ENCODE peak calls at places on chromosomes 12 and 14, in nine cellular contexts. One of them, this sample, is unnamed.

GRCh38 chr12:130111965-130112496 is 50.2 kb upstream of the FZD10 start:
- DNase-seq in heart right ventricle: no peak
- DNase-seq in cardiac muscle cell: no peak
- DNase-seq in astrocyte of the spinal cord: no peak
- DNase-seq in body of pancreas: no peak
- DNase-seq in CD8-positive, alpha-beta memory T cell: no peak
- DNase-seq in NB4: no peak
- DNase-seq in endothelial cell of umbilical vein: no peak
- DNase-seq in hepatocyte: no peak
- DNase-seq in this sample: no peak

GRCh38 chr12:58105225-58106119 is 164.1 kb downstream of the ATP23 start:
- DNase-seq in CD8-positive, alpha-beta memory T cell: no peak
- DNase-seq in body of pancreas: no peak
- DNase-seq in cardiac muscle cell: peak; percentile 32
- DNase-seq in endothelial cell of umbilical vein: peak; percentile 41
- DNase-seq in astrocyte of the spinal cord: peak; percentile 10
- DNase-seq in NB4: no peak
- DNase-seq in hepatocyte: no peak
- DNase-seq in heart right ventricle: no peak
- DNase-seq in this sample: peak; percentile 19

GRCh38 chr12:31897791-31898503 is 61.3 kb upstream of the RESF1 start:
- DNase-seq in heart right ventricle: peak; percentile 20
- DNase-seq in cardiac muscle cell: peak; percentile 61
- DNase-seq in body of pancreas: peak; percentile 50
- DNase-seq in endothelial cell of umbilical vein: peak; percentile 53
- DNase-seq in CD8-positive, alpha-beta memory T cell: peak; percentile 39
- DNase-seq in astrocyte of the spinal cord: peak; percentile 28
- DNase-seq in hepatocyte: peak; percentile 24
- DNase-seq in NB4: no peak
- DNase-seq in this sample: no peak

GRCh38 chr12:12533238-12533829 is 29.3 kb downstream of the DUSP16 start:
- DNase-seq in hepatocyte: peak; percentile 69
- DNase-seq in body of pancreas: peak; percentile 90
- DNase-seq in NB4: no peak
- DNase-seq in endothelial cell of umbilical vein: no peak
- DNase-seq in cardiac muscle cell: peak; percentile 8
- DNase-seq in astrocyte of the spinal cord: peak; percentile 9
- DNase-seq in heart right ventricle: peak; percentile 45
- DNase-seq in CD8-positive, alpha-beta memory T cell: no peak
- DNase-seq in this sample: no peak

GRCh38 chr14:60025586-60025985 is 66.1 kb upstream of the PCNX4 start:
- DNase-seq in body of pancreas: no peak
- DNase-seq in cardiac muscle cell: no peak
- DNase-seq in heart right ventricle: no peak
- DNase-seq in CD8-positive, alpha-beta memory T cell: no peak
- DNase-seq in hepatocyte: peak; percentile 6
- DNase-seq in NB4: no peak
- DNase-seq in astrocyte of the spinal cord: no peak
- DNase-seq in endothelial cell of umbilical vein: no peak
- DNase-seq in this sample: no peak

GRCh38 chr12:67535176-67535575 is 113.4 kb upstream of the DYRK2 start:
- DNase-seq in endothelial cell of umbilical vein: no peak
- DNase-seq in cardiac muscle cell: no peak
- DNase-seq in body of pancreas: no peak
- DNase-seq in heart right ventricle: no peak
- DNase-seq in CD8-positive, alpha-beta memory T cell: no peak
- DNase-seq in hepatocyte: no peak
- DNase-seq in astrocyte of the spinal cord: no peak
- DNase-seq in NB4: no peak
- DNase-seq in this sample: no peak

GRCh38 chr12:129839679-129840078 is 64.1 kb downstream of the TMEM132D start:
- DNase-seq in CD8-positive, alpha-beta memory T cell: no peak
- DNase-seq in NB4: no peak
- DNase-seq in astrocyte of the spinal cord: no peak
- DNase-seq in body of pancreas: no peak
- DNase-seq in endothelial cell of umbilical vein: no peak
- DNase-seq in hepatocyte: no peak
- DNase-seq in cardiac muscle cell: no peak
- DNase-seq in heart right ventricle: no peak
- DNase-seq in this sample: no peak

GRCh38 chr14:75697371-75697770 is 36.3 kb downstream of the TTLL5 start:
- DNase-seq in cardiac muscle cell: no peak
- DNase-seq in NB4: no peak
- DNase-seq in astrocyte of the spinal cord: no peak
- DNase-seq in hepatocyte: no peak
- DNase-seq in heart right ventricle: no peak
- DNase-seq in CD8-positive, alpha-beta memory T cell: no peak
- DNase-seq in body of pancreas: no peak
- DNase-seq in endothelial cell of umbilical vein: no peak
- DNase-seq in this sample: no peak

GRCh38 chr14:37598085-37598972 is 2.9 kb downstream of the TTC6 start:
- DNase-seq in body of pancreas: no peak
- DNase-seq in hepatocyte: peak; percentile 59
- DNase-seq in cardiac muscle cell: no peak
- DNase-seq in astrocyte of the spinal cord: no peak
- DNase-seq in NB4: no peak
- DNase-seq in CD8-positive, alpha-beta memory T cell: no peak
- DNase-seq in heart right ventricle: no peak
- DNase-seq in endothelial cell of umbilical vein: no peak
- DNase-seq in this sample: peak; percentile 76

GRCh38 chr14:37600880-37601741 is 5.7 kb downstream of the TTC6 start:
- DNase-seq in CD8-positive, alpha-beta memory T cell: no peak
- DNase-seq in heart right ventricle: no peak
- DNase-seq in cardiac muscle cell: no peak
- DNase-seq in NB4: no peak
- DNase-seq in hepatocyte: no peak
- DNase-seq in endothelial cell of umbilical vein: no peak
- DNase-seq in astrocyte of the spinal cord: no peak
- DNase-seq in body of pancreas: no peak
- DNase-seq in this sample: peak; percentile 57

GRCh38 chr14:37599527-37600368 is 4.3 kb downstream of the TTC6 start:
- DNase-seq in endothelial cell of umbilical vein: no peak
- DNase-seq in CD8-positive, alpha-beta memory T cell: no peak
- DNase-seq in heart right ventricle: no peak
- DNase-seq in astrocyte of the spinal cord: no peak
- DNase-seq in hepatocyte: peak; percentile 40
- DNase-seq in cardiac muscle cell: no peak
- DNase-seq in body of pancreas: no peak
- DNase-seq in NB4: no peak
- DNase-seq in this sample: peak; percentile 47

GRCh38 chr14:37597538-37598084 is 2.2 kb downstream of the TTC6 start:
- DNase-seq in CD8-positive, alpha-beta memory T cell: no peak
- DNase-seq in body of pancreas: no peak
- DNase-seq in astrocyte of the spinal cord: no peak
- DNase-seq in heart right ventricle: no peak
- DNase-seq in endothelial cell of umbilical vein: no peak
- DNase-seq in hepatocyte: peak; percentile 71
- DNase-seq in cardiac muscle cell: peak; percentile 41
- DNase-seq in NB4: no peak
- DNase-seq in this sample: peak; percentile 81

DNA sequence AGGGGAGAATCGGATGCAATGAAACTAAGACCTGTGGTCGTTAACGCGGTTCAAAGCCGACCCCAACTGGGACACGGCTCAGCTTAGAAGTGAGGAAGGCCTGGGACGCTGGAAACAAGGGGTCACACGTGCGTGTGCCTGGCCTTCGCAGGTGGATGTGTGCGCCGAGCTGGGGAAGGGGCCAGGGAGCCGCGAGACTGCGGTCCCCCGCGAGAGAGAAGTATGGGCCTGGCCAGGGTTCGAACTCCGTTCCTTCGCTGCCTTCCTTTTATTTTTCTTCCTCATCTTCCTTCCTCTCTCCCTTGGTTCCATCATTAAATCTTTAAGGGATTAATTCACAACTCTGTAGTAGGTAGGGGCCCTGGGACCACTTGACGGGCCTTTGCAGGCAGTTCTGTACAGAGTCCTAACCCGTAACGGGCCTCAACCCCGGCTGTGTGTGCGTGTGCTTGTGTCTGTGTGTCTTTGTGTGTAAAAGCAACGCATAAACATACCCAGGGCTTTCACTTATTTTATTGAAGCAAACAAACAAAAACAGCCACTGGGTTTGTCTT is 3.6 kb downstream of the TTC6 start:
- DNase-seq in astrocyte of the spinal cord: no peak
- DNase-seq in endothelial cell of umbilical vein: no peak
- DNase-seq in CD8-positive, alpha-beta memory T cell: no peak
- DNase-seq in cardiac muscle cell: no peak
- DNase-seq in heart right ventricle: no peak
- DNase-seq in hepatocyte: no peak
- DNase-seq in body of pancreas: no peak
- DNase-seq in NB4: no peak
- DNase-seq in this sample: no peak
- H3K4me3 ChIP-seq in astrocyte of the spinal cord: no peak overlapping the region
- H3K4me3 ChIP-seq in endothelial cell of umbilical vein: no peak overlapping the region
- H3K4me3 ChIP-seq in CD8-positive, alpha-beta memory T cell: no peak overlapping the region
- H3K4me3 ChIP-seq in cardiac muscle cell: no peak overlapping the region
- H3K4me3 ChIP-seq in heart right ventricle: no peak overlapping the region
- H3K4me3 ChIP-seq in hepatocyte: peak overlapping the region; percentile 24
- H3K4me3 ChIP-seq in body of pancreas: no peak overlapping the region
- H3K4me3 ChIP-seq in NB4: no peak overlapping the region
- H3K4me3 ChIP-seq in this sample: no peak overlapping the region

GRCh38 chr14:99941211-99941610 is 124.0 kb upstream of the EVL start:
- DNase-seq in heart right ventricle: no peak
- DNase-seq in CD8-positive, alpha-beta memory T cell: no peak
- DNase-seq in cardiac muscle cell: no peak
- DNase-seq in body of pancreas: no peak
- DNase-seq in endothelial cell of umbilical vein: no peak
- DNase-seq in hepatocyte: no peak
- DNase-seq in astrocyte of the spinal cord: no peak
- DNase-seq in NB4: no peak
- DNase-seq in this sample: no peak

GRCh38 chr14:99943620-99944019 is 121.6 kb upstream of the EVL start:
- DNase-seq in NB4: no peak
- DNase-seq in hepatocyte: no peak
- DNase-seq in endothelial cell of umbilical vein: no peak
- DNase-seq in cardiac muscle cell: no peak
- DNase-seq in heart right ventricle: no peak
- DNase-seq in CD8-positive, alpha-beta memory T cell: no peak
- DNase-seq in astrocyte of the spinal cord: no peak
- DNase-seq in body of pancreas: no peak
- DNase-seq in this sample: no peak

GRCh38 chr14:99946652-99947489 is 118.4 kb upstream of the EVL start:
- DNase-seq in body of pancreas: no peak
- DNase-seq in NB4: peak; percentile 55
- DNase-seq in hepatocyte: peak; percentile 57
- DNase-seq in endothelial cell of umbilical vein: peak; percentile 26
- DNase-seq in astrocyte of the spinal cord: no peak
- DNase-seq in heart right ventricle: no peak
- DNase-seq in CD8-positive, alpha-beta memory T cell: peak; percentile 28
- DNase-seq in cardiac muscle cell: peak; percentile 18
- DNase-seq in this sample: no peak

GRCh38 chr14:99945732-99946651 is 119.2 kb upstream of the EVL start:
- DNase-seq in CD8-positive, alpha-beta memory T cell: peak; percentile 21
- DNase-seq in cardiac muscle cell: no peak
- DNase-seq in endothelial cell of umbilical vein: no peak
- DNase-seq in hepatocyte: no peak
- DNase-seq in NB4: peak; percentile 53
- DNase-seq in body of pancreas: no peak
- DNase-seq in heart right ventricle: no peak
- DNase-seq in astrocyte of the spinal cord: no peak
- DNase-seq in this sample: no peak

DNA sequence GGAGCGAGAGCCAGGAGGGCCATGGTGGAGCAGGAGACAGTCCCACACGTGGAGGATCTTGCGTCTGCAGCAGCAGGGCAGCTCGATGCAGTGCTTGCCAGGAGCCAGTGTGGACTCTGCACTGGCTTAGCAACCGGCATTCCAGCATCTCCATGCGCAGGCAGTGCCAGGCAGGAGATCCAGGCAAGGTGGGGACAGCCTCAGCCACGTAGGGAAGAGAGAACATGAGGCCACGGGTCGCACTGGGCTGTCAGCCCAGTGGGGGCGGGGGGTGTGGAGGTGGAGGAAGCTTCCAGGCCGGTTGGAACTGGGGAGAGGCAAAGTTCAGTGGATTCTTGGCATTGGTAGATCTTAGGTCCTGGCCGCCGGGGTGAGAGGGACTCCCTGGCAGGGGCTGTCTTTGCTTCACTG is 121.0 kb upstream of the EVL start:
- DNase-seq in endothelial cell of umbilical vein: no peak
- DNase-seq in NB4: no peak
- DNase-seq in body of pancreas: no peak
- DNase-seq in astrocyte of the spinal cord: no peak
- DNase-seq in heart right ventricle: no peak
- DNase-seq in CD8-positive, alpha-beta memory T cell: no peak
- DNase-seq in cardiac muscle cell: no peak
- DNase-seq in hepatocyte: peak; percentile 26
- DNase-seq in this sample: peak; percentile 53
- H3K4me3 ChIP-seq in endothelial cell of umbilical vein: no peak overlapping the region
- H3K4me3 ChIP-seq in NB4: no peak overlapping the region
- H3K4me3 ChIP-seq in body of pancreas: no peak overlapping the region
- H3K4me3 ChIP-seq in astrocyte of the spinal cord: no peak overlapping the region
- H3K4me3 ChIP-seq in heart right ventricle: no peak overlapping the region
- H3K4me3 ChIP-seq in CD8-positive, alpha-beta memory T cell: no peak overlapping the region
- H3K4me3 ChIP-seq in cardiac muscle cell: no peak overlapping the region
- H3K4me3 ChIP-seq in hepatocyte: no peak overlapping the region
- H3K4me3 ChIP-seq in this sample: no peak overlapping the region

DNA sequence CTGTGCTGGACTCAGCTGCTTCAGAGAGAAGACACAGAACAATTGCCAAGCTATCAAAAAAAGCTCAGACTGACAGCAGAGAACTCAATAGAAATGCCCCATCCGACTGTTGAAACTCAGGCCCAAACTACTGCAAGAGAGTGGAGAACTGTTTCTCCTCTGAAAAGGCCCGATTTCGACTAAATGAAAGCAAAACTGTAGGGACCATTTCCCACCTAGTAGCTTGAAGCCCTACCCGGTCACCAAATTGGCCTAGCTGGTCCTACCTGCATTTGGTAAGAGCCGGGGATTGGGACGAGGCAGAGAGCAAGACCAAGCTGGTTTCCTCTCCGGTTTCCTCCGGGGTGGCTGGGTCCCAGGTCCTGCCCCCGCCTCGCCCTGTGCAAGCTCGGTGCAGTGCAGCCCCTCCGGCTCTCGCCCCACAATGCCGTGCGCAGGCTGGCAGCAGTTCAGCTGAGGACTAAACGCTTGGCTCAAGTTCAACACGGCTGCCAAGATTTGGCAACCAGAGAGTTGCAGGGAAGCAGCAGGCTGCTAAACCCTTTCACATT is 1180.6 kb downstream of the VRK1 start:
- DNase-seq in CD8-positive, alpha-beta memory T cell: peak; percentile 66
- DNase-seq in astrocyte of the spinal cord: peak; percentile 29
- DNase-seq in NB4: no peak
- DNase-seq in body of pancreas: peak; percentile 82
- DNase-seq in hepatocyte: peak; percentile 57
- DNase-seq in endothelial cell of umbilical vein: no peak
- DNase-seq in heart right ventricle: peak; percentile 69
- DNase-seq in cardiac muscle cell: peak; percentile 6
- DNase-seq in this sample: peak; percentile 86
- H3K4me3 ChIP-seq in CD8-positive, alpha-beta memory T cell: peak overlapping the region; percentile 56
- H3K4me3 ChIP-seq in astrocyte of the spinal cord: peak overlapping the region; percentile 12
- H3K4me3 ChIP-seq in NB4: no peak overlapping the region
- H3K4me3 ChIP-seq in body of pancreas: no peak overlapping the region
- H3K4me3 ChIP-seq in hepatocyte: no peak overlapping the region
- H3K4me3 ChIP-seq in endothelial cell of umbilical vein: no peak overlapping the region
- H3K4me3 ChIP-seq in heart right ventricle: peak overlapping the region; percentile 46
- H3K4me3 ChIP-seq in cardiac muscle cell: no peak overlapping the region
- H3K4me3 ChIP-seq in this sample: no peak overlapping the region

DNA sequence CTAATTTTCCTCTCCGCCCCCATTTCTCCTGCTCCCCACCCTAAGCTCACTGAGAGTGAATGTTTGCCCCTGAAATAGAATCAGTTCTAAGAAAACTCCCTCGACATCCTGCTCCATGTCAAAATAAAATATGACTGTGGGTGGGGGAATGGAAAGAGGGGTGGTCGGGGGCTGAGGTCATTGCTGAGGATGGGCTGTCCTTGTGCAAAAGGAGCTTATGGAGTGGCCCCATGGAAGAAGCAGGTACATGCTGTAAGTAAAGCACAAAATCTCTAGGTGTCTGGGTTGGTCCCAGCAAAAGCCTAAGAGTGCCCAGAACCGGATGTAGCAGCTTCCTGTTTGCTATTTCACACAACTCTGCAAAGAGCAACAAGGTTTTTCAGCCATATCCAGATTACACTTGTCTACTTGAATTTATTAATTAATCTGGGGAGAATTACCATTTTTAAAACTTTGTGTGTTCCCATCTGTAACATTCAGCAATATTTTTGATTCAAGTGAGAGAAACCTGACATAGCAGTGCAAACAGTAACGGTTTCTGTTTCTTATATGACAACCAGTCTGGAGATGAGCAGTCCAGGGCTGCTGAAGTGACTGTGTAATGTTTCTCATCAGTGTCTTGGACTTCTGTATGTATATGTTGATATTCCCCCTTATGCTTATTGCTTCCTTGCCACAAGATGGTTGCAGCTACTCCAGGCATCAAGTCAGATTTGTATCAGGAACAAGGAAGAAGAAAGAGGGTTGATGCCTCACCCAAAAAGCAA is 40.4 kb upstream of the GZMB start:
- DNase-seq in hepatocyte: no peak
- DNase-seq in endothelial cell of umbilical vein: no peak
- DNase-seq in CD8-positive, alpha-beta memory T cell: peak; percentile 51
- DNase-seq in astrocyte of the spinal cord: no peak
- DNase-seq in body of pancreas: no peak
- DNase-seq in cardiac muscle cell: no peak
- DNase-seq in heart right ventricle: no peak
- DNase-seq in NB4: peak; percentile 62
- DNase-seq in this sample: peak; percentile 34
- H3K4me3 ChIP-seq in hepatocyte: no peak overlapping the region
- H3K4me3 ChIP-seq in endothelial cell of umbilical vein: no peak overlapping the region
- H3K4me3 ChIP-seq in CD8-positive, alpha-beta memory T cell: peak overlapping the region; percentile 38
- H3K4me3 ChIP-seq in astrocyte of the spinal cord: no peak overlapping the region
- H3K4me3 ChIP-seq in body of pancreas: no peak overlapping the region
- H3K4me3 ChIP-seq in cardiac muscle cell: no peak overlapping the region
- H3K4me3 ChIP-seq in heart right ventricle: no peak overlapping the region
- H3K4me3 ChIP-seq in NB4: peak overlapping the region; percentile 21
- H3K4me3 ChIP-seq in this sample: no peak overlapping the region